ENCODE peak calls at places on chromosome 21, in nine cellular contexts. X, N, V, O, Y, T, U, J and W are unnamed samples.

GRCh38 chr21:45997205-45997494 is 15.6 kb downstream of the COL6A1 start:
- DNase-seq in X (no peak), N (peak; percentile 3), V (no peak), O (no peak), Y (no peak), T (no peak), U (no peak), J (no peak), W (peak; percentile 24)

GRCh38 chr21:44318489-44319285 is 18.8 kb downstream of the PFKL start:
- DNase-seq in X (no peak), N (no peak), V (no peak), O (no peak), Y (no peak), T (no peak), U (no peak), J (no peak), W (no peak)

GRCh38 chr21:44010429-44010828 is 1.7 kb upstream of the TRAPPC10 start:
- DNase-seq in X (no peak), N (no peak), V (no peak), O (no peak), Y (no peak), T (no peak), U (no peak), J (no peak), W (no peak)

GRCh38 chr21:43908167-43908566 is 43.1 kb downstream of the AGPAT3 start:
- DNase-seq in X (no peak), N (no peak), V (no peak), O (peak; percentile 15), Y (no peak), T (no peak), U (no peak), J (no peak), W (no peak)

GRCh38 chr21:34844924-34845238 is 176.1 kb downstream of the CLIC6 start:
- DNase-seq in X (no peak), N (no peak), V (no peak), O (no peak), Y (no peak), T (no peak), U (no peak), J (no peak), W (no peak)

GRCh38 chr21:33042812-33043211 is 17.1 kb downstream of the OLIG2 start:
- DNase-seq in X (peak; percentile 90), N (no peak), V (no peak), O (peak; percentile 90), Y (no peak), T (peak; percentile 24), U (no peak), J (no peak), W (no peak)

GRCh38 chr21:15333943-15334342 is 269.1 kb upstream of the NRIP1 start:
- DNase-seq in X (no peak), N (no peak), V (no peak), O (no peak), Y (no peak), T (no peak), U (no peak), J (no peak), W (no peak)

GRCh38 chr21:34544032-34544496 is 32.1 kb upstream of the KCNE1 start:
- DNase-seq in X (no peak), N (peak; percentile 34), V (peak; percentile 71), O (peak; percentile 88), Y (no peak), T (peak; percentile 85), U (no peak), J (no peak), W (no peak)

GRCh38 chr21:45319461-45320211 is 31.9 kb upstream of the POFUT2 start:
- DNase-seq in X (peak; percentile 93), N (no peak), V (peak; percentile 63), O (peak; percentile 98), Y (no peak), T (peak; percentile 17), U (no peak), J (peak; percentile 71), W (no peak)

GRCh38 chr21:28633803-28634572 is 358.7 kb downstream of the LTN1 start:
- DNase-seq in X (no peak), N (no peak), V (no peak), O (peak; percentile 91), Y (no peak), T (no peak), U (no peak), J (peak; percentile 50), W (no peak)